ENCODE peak calls at places on chromosomes 16 and 17, in four cellular contexts. E is BJ; J is CD4-positive, CD25-positive, alpha-beta regulatory T cell; X is lower lobe of right lung. C is an unnamed sample.
A peak's percentile ranks its signal among the peaks of the same experiment; 100 is the strongest.

GRCh38 chr17:75105269-75106080 is 4.3 kb upstream of the ARMC7 start:
- DNase-seq in E (no peak), J (no peak), X (peak; percentile 75), C (peak; percentile 79)

GRCh38 chr17:1787301-1787902 is 25.5 kb downstream of the SERPINF1 start:
- DNase-seq in J (no peak), X (peak; percentile 39), E (peak; percentile 77), C (peak; percentile 99)

GRCh38 chr17:61411114-61411943 is 11.7 kb downstream of the TBX2 start:
- DNase-seq in J (no peak), X (peak; percentile 74), E (no peak), C (peak; percentile 27)

GRCh38 chr17:53979991-53980390 is 157.3 kb downstream of the KIF2B start:
- DNase-seq in E (no peak), J (no peak), X (no peak), C (no peak)

GRCh38 chr16:73887895-73888294 is 408.7 kb upstream of the PSMD7 start:
- DNase-seq in J (no peak), E (no peak), X (no peak), C (no peak)

GRCh38 chr16:72400257-72401078 is 228.5 kb upstream of the PMFBP1 start:
- DNase-seq in X (no peak), J (no peak), E (peak; percentile 15), C (peak; percentile 35)

GRCh38 chr17:63997341-63998048 is 656 bp upstream of the PRR29 start:
- DNase-seq in E (no peak), X (peak; percentile 39), J (no peak), C (no peak)

GRCh38 chr17:57444632-57445031 is 188.3 kb downstream of the MSI2 start:
- DNase-seq in X (no peak), J (no peak), E (no peak), C (no peak)

GRCh38 chr17:164536-165235 is 16.8 kb downstream of the DOC2B start:
- DNase-seq in J (no peak), E (no peak), X (no peak), C (peak; percentile 27)

GRCh38 chr17:42566873-42567573 is at the start of gene MLX:
- DNase-seq in E (peak; percentile 39), X (peak; percentile 97), J (peak; percentile 90), C (peak; percentile 97)

GRCh38 chr16:23131841-23132576 is 17.2 kb downstream of the USP31 start:
- DNase-seq in J (no peak), E (no peak), X (no peak), C (no peak)

GRCh38 chr16:81237282-81237681 is 1.2 kb upstream of the BCO1 start:
- DNase-seq in E (no peak), X (no peak), J (no peak), C (peak; percentile 68)

GRCh38 chr16:88393034-88393433 is 10.3 kb downstream of the ZNF469 start:
- DNase-seq in E (no peak), J (no peak), X (no peak), C (no peak)

GRCh38 chr16:3131755-3132377 is 3.0 kb upstream of the ZNF213 start:
- DNase-seq in X (no peak), E (no peak), J (no peak), C (peak; percentile 51)

GRCh38 chr16:595942-596735 is 6.3 kb downstream of the RAB40C start:
- DNase-seq in E (no peak), J (no peak), X (peak; percentile 42), C (no peak)

GRCh38 chr16:67407788-67408452 is 8.4 kb downstream of the ZDHHC1 start:
- DNase-seq in E (no peak), X (no peak), J (no peak), C (no peak)

GRCh38 chr16:4373909-4374742 is 2.5 kb downstream of the VASN start:
- DNase-seq in E (peak; percentile 91), J (no peak), X (peak; percentile 79), C (no peak)

GRCh38 chr16:25735645-25736044 is 43.9 kb downstream of the HS3ST4 start:
- DNase-seq in E (no peak), J (no peak), X (no peak), C (no peak)

GRCh38 chr17:58315281-58315711 is 13.3 kb downstream of the TSPOAP1 start:
- DNase-seq in X (no peak), E (no peak), J (no peak), C (no peak)

GRCh38 chr17:60577147-60577925 is 22.7 kb upstream of the PPM1D start:
- DNase-seq in E (no peak), J (no peak), X (no peak), C (peak; percentile 59)

GRCh38 chr16:83863682-83864081 is 35.2 kb upstream of the MLYCD start:
- DNase-seq in X (no peak), E (no peak), J (no peak), C (no peak)

GRCh38 chr17:77864234-77865108 is 94.0 kb upstream of the TNRC6C start:
- DNase-seq in E (no peak), J (no peak), X (no peak), C (no peak)

GRCh38 chr16:31810863-31811262 is 62.7 kb upstream of the ZNF267 start:
- DNase-seq in J (no peak), E (no peak), X (no peak), C (no peak)

GRCh38 chr17:34579017-34579946 is at the start of gene TMEM132E:
- DNase-seq in E (no peak), X (peak; percentile 59), J (no peak), C (no peak)

GRCh38 chr17:58281511-58282011 is 826 bp upstream of the MPO start:
- DNase-seq in E (no peak), J (no peak), X (no peak), C (no peak)

GRCh38 chr16:86133847-86134375 is 234.9 kb downstream of the IRF8 start:
- DNase-seq in J (no peak), E (no peak), X (no peak), C (no peak)

GRCh38 chr16:56998861-56999260 is 9.5 kb downstream of the NLRC5 start:
- DNase-seq in J (no peak), X (no peak), E (no peak), C (no peak)

GRCh38 chr17:16987001-16987829 is 15.3 kb upstream of the TNFRSF13B start:
- DNase-seq in J (no peak), X (no peak), E (no peak), C (no peak)

GRCh38 chr17:3678095-3678820 is 9.6 kb downstream of the EMC6 start:
- DNase-seq in J (no peak), E (no peak), X (no peak), C (peak; percentile 60)
- H3K27me3 ChIP-seq in J (no peaks in the 10 kb centered on the region), E (no peaks in the 10 kb centered on the region), X (peaks cover 23% of the 10 kb centered on the region), C (no peaks in the 10 kb centered on the region)

GRCh38 chr17:7419833-7420610 is at the start of gene SPEM1:
- DNase-seq in J (no peak), E (no peak), X (no peak), C (no peak)

GRCh38 chr17:7418472-7419152 is 1.5 kb upstream of the SPEM1 start:
- DNase-seq in J (no peak), E (no peak), X (no peak), C (no peak)

GRCh38 chr17:7425316-7425715 is at the start of gene SPEM2:
- DNase-seq in E (no peak), X (no peak), J (no peak), C (no peak)

GRCh38 chr17:7417056-7417655 is 3.0 kb upstream of the SPEM1 start:
- DNase-seq in J (no peak), E (no peak), X (no peak), C (no peak)

GRCh38 chr17:7421186-7421585 is 1.1 kb downstream of the SPEM1 start:
- DNase-seq in X (no peak), E (no peak), J (no peak), C (no peak)
- H3K27me3 ChIP-seq in X (no peaks in the 10 kb centered on the region), E (no peaks in the 10 kb centered on the region), J (no peaks in the 10 kb centered on the region), C (no peaks in the 10 kb centered on the region)

GRCh38 chr17:72351884-72352346 is 231.1 kb downstream of the SOX9 start:
- DNase-seq in E (no peak), J (no peak), X (no peak), C (no peak)
- H3K27me3 ChIP-seq in E (no peaks in the 10 kb centered on the region), J (no peaks in the 10 kb centered on the region), X (no peaks in the 10 kb centered on the region), C (no peaks in the 10 kb centered on the region)

GRCh38 chr17:38601539-38602351 is 4.0 kb downstream of the SRCIN1 start:
- DNase-seq in E (no peak), X (no peak), J (no peak), C (peak; percentile 84)
- H3K27me3 ChIP-seq in E (peaks cover 46% of the 10 kb centered on the region), X (peaks cover 56% of the 10 kb centered on the region), J (peaks cover 9% of the 10 kb centered on the region), C (peaks cover 8% of the 10 kb centered on the region)

DNA sequence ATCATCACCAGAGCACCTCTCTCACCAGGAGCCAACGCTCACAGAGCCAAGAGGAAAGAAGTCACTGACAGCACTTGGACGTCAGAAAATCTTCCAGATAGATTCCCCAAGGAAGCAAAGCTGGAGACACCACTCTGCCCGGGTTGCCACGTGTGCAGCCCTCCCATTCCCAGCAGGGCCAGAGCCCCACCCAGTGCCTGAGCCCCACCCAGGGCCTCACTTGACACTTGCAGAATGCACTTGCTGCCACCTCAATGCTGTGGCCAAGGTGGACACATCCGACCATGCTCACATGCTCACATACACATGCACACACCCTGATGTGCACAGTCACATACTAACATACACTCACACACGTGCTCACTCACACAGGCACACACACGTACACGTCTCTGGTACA is 240.7 kb downstream of the RBFOX3 start:
- DNase-seq in X (no peak), J (no peak), E (no peak), C (no peak)
- H3K27me3 ChIP-seq in X (peaks cover 44% of the 10 kb centered on the region), J (no peaks in the 10 kb centered on the region), E (peaks cover 6% of the 10 kb centered on the region), C (peaks cover 3% of the 10 kb centered on the region)